ENCODE peak calls at places on chromosomes 11 and 22, in six cellular contexts. U is PC-9, R is neural progenitor cell, V is GM23248, M is HCT116, H is keratinocyte. P is an unnamed sample. For H3K4me1, the result is how much of the 10 kb centered on the place peaks cover.

GRCh38 chr22:46220921-46221320 is 29.2 kb downstream of the CDPF1 start:
- DNase-seq in R (no peak), M (no peak), H (no peak), U (no peak), V (peak), P (no peak)

GRCh38 chr11:90614318-90614717 is 391.5 kb upstream of the CHORDC1 start:
- DNase-seq in H (no peak), R (no peak), U (no peak), V (no peak), M (no peak), P (no peak)

GRCh38 chr11:69465236-69466000 is 16.0 kb upstream of the LINC01488 start:
- DNase-seq in M (no peak), V (no peak), H (no peak), U (no peak), R (no peak), P (no peak)

GRCh38 chr22:28822930-28823481 is 22.6 kb upstream of the XBP1 start:
- DNase-seq in R (peak), H (no peak), U (no peak), V (no peak), M (no peak), P (no peak)

GRCh38 chr11:128803440-128803839 is 63.7 kb downstream of the KCNJ1 start:
- DNase-seq in R (no peak), V (no peak), M (no peak), H (no peak), U (no peak), P (no peak)

GRCh38 chr11:93481696-93482095 is 61.5 kb downstream of the SMCO4 start:
- DNase-seq in R (no peak), H (peak), M (no peak), V (no peak), U (no peak), P (no peak)

GRCh38 chr11:2587132-2587930 is 112.5 kb downstream of the KCNQ1OT1 start:
- DNase-seq in H (no peak), R (no peak), M (no peak), V (no peak), U (no peak), P (no peak)

GRCh38 chr11:95920460-95921105 is 3.3 kb downstream of the MTMR2 start:
- DNase-seq in M (no peak), V (peak), U (no peak), H (no peak), R (no peak), P (peak)

GRCh38 chr11:111170761-111171379 is 74.7 kb upstream of the POU2AF2 start:
- DNase-seq in M (no peak), U (no peak), V (no peak), R (no peak), H (no peak), P (no peak)

GRCh38 chr11:1834791-1835670 is at the start of gene SYT8:
- DNase-seq in H (no peak), V (no peak), U (peak), M (no peak), R (no peak), P (no peak)

GRCh38 chr11:105466582-105467228 is 143.2 kb upstream of the GRIA4 start:
- DNase-seq in H (no peak), U (peak), M (peak), R (no peak), V (peak), P (peak)

GRCh38 chr11:66881436-66881835 is 24.6 kb downstream of the LRFN4 start:
- DNase-seq in U (no peak), H (no peak), V (no peak), M (no peak), R (no peak), P (no peak)

GRCh38 chr22:19497245-19497644 is 17.5 kb downstream of the CDC45 start:
- DNase-seq in V (peak), M (no peak), H (no peak), R (no peak), U (no peak), P (peak)

GRCh38 chr11:131666617-131667016 is 296.2 kb downstream of the NTM start:
- DNase-seq in U (no peak), H (no peak), V (peak), R (no peak), M (no peak), P (no peak)

GRCh38 chr22:20627432-20627831 is 120.0 kb downstream of the MED15 start:
- DNase-seq in R (no peak), U (no peak), V (no peak), M (no peak), H (no peak), P (no peak)

GRCh38 chr11:14578551-14578956 is 58.4 kb upstream of the PSMA1 start:
- DNase-seq in R (no peak), M (no peak), H (no peak), V (no peak), U (no peak), P (peak)

GRCh38 chr11:111634981-111635705 is 32.9 kb downstream of the SIK2 start:
- DNase-seq in R (no peak), U (no peak), M (no peak), V (peak), H (no peak), P (peak)

GRCh38 chr22:27435839-27436581 is 365.5 kb downstream of the MN1 start:
- DNase-seq in M (no peak), V (peak), R (peak), U (no peak), H (no peak), P (no peak)

GRCh38 chr11:125357551-125357950 is 138.5 kb downstream of the FEZ1 start:
- DNase-seq in R (no peak), U (no peak), H (no peak), V (no peak), M (no peak), P (no peak)

GRCh38 chr22:33018232-33018864 is 39.8 kb downstream of the SYN3 start:
- DNase-seq in M (peak), R (peak), V (peak), U (peak), H (no peak), P (peak)

GRCh38 chr22:39946571-39947407 is 13.4 kb upstream of the TMA7B start:
- DNase-seq in H (no peak), V (no peak), R (no peak), M (no peak), U (no peak), P (no peak)

GRCh38 chr11:90668502-90668901 is 445.7 kb upstream of the CHORDC1 start:
- DNase-seq in U (no peak), M (no peak), H (no peak), V (no peak), R (no peak), P (no peak)

GRCh38 chr11:5596611-5597201 is at the start of gene TRIM6:
- DNase-seq in V (peak), R (peak), H (no peak), U (peak), M (no peak), P (peak)

GRCh38 chr11:123578778-123579481 is 75.5 kb downstream of the SCN3B start:
- DNase-seq in V (no peak), M (no peak), H (no peak), U (no peak), R (no peak), P (no peak)

GRCh38 chr22:41444360-41445170 is 2.0 kb downstream of the TOB2 start:
- DNase-seq in V (peak), M (peak), U (peak), R (peak), H (no peak), P (peak)

GRCh38 chr22:37022483-37023337 is 3.2 kb downstream of the MPST start:
- DNase-seq in H (no peak), U (no peak), M (no peak), R (no peak), V (no peak), P (no peak)

GRCh38 chr22:49825944-49826602 is 1.6 kb downstream of the BRD1 start:
- DNase-seq in H (no peak), U (no peak), R (no peak), M (no peak), V (peak), P (peak)

GRCh38 chr11:117720061-117720511 is 76.9 kb downstream of the DSCAML1 start:
- DNase-seq in M (no peak), R (peak), U (no peak), H (no peak), V (no peak), P (no peak)

GRCh38 chr11:46055371-46055770 is 65.9 kb downstream of the PHF21A start:
- DNase-seq in V (peak), M (no peak), U (no peak), R (peak), H (no peak), P (no peak)

GRCh38 chr22:25395468-25395867 is 169.0 kb upstream of the GRK3 start:
- DNase-seq in M (no peak), H (no peak), V (no peak), U (no peak), R (no peak), P (no peak)

GRCh38 chr22:43385770-43386641 is 25.8 kb upstream of the MPPED1 start:
- DNase-seq in R (peak), H (no peak), M (peak), U (peak), V (peak), P (peak)
- TF ChIP-seq EZH2 in R (no peak), H (no peak), M (no peak), U (no peak), V (no peak), P (no peak)

GRCh38 chr11:119315139-119316016 is 1.6 kb downstream of the MCAM start:
- DNase-seq in H (no peak), V (peak), R (peak), U (peak), M (no peak), P (peak)
- H2AFZ ChIP-seq in H (peak), V (peak), R (peak), U (peak), M (peak), P (peak)

GRCh38 chr22:31271485-31271884 is 20.8 kb downstream of the PIK3IP1 start:
- DNase-seq in H (no peak), U (no peak), M (no peak), V (no peak), R (no peak), P (no peak)
- H3K4me1 ChIP-seq in H (under half), U (under half), M (under half), V (under half), R (under half), P (under half)

GRCh38 chr11:32039149-32039548 is 51.7 kb upstream of the RCN1 start:
- DNase-seq in V (no peak), R (no peak), H (no peak), U (no peak), M (no peak), P (no peak)

GRCh38 chr11:32045456-32045855 is 45.4 kb upstream of the RCN1 start:
- DNase-seq in U (no peak), R (no peak), H (no peak), V (no peak), M (no peak), P (no peak)

GRCh38 chr11:32043737-32044515 is 46.9 kb upstream of the RCN1 start:
- DNase-seq in R (no peak), H (no peak), V (no peak), U (no peak), M (no peak), P (no peak)
- TF ChIP-seq EZH2 in R (no peak), H (no peak), V (no peak), U (no peak), M (no peak), P (no peak)

GRCh38 chr11:63553759-63554158 is 9.4 kb downstream of the PLAAT2 start:
- DNase-seq in H (no peak), M (no peak), R (no peak), V (no peak), U (no peak), P (peak)

GRCh38 chr11:63552921-63553320 is 10.3 kb downstream of the PLAAT2 start:
- DNase-seq in R (no peak), U (peak), V (no peak), H (no peak), M (no peak), P (peak)

GRCh38 chr11:63554901-63555218 is 8.3 kb downstream of the PLAAT2 start:
- DNase-seq in U (no peak), H (no peak), M (no peak), R (no peak), V (no peak), P (no peak)

GRCh38 chr11:63549411-63549810 is 12.8 kb downstream of the PLAAT4 start:
- DNase-seq in M (no peak), V (no peak), U (no peak), R (no peak), H (no peak), P (no peak)

DNA sequence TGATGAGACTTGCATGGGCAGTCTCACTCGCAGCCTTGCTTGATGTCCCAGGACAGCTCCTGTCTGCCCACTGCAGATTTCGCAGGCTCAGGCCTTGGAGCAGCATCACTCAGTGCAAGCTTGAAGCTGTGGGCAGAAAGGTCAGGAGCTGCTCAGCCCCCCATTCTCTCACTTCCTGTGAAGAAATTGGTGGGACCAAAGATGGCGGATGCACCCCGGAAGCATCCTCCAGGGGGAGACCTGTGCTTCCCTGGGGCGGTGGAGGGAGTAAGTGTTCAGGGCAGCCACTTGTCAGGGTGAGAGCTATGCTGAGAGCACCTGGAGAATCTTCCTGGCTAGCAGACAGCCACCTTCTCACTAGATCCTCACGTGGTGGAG is 11.3 kb downstream of the PLAAT2 start:
- DNase-seq in H (no peak), R (no peak), V (no peak), U (no peak), M (no peak), P (no peak)
- H2AFZ ChIP-seq in H (no peak), R (no peak), V (no peak), U (no peak), M (no peak), P (no peak)

GRCh38 chr11:83006877-83007330 is 64.8 kb downstream of the RAB30 start:
- DNase-seq in U (no peak), H (no peak), V (no peak), M (no peak), R (no peak), P (peak)
- H3K4me1 ChIP-seq in U (under half), H (under half), V (under half), M (under half), R (under half), P (under half)

P was measured in PC-3.